ENCODE peak calls at places on chromosomes 13 and 19, in ten cellular contexts. P is tibial nerve; I is H1; N is astrocyte; B is left ventricle myocardium inferior; Y is prostate gland; L is CD8-positive, alpha-beta memory T cell; S is mesendoderm; V is SJCRH30; X is heart right ventricle. G is an unnamed sample. For H3K36me3, the result is how much of the 10 kb centered on the place peaks cover.

GRCh38 chr19:36685835-36686234 is 1.6 kb upstream of the ZNF567 start:
- DNase-seq in N (no peak), L (no peak), I (no peak), Y (no peak), V (no peak), P (no peak), S (no peak), X (no peak), B (no peak), G (no peak)

GRCh38 chr19:38451036-38451435 is 17.5 kb downstream of the RYR1 start:
- DNase-seq in V (no peak), X (no peak), L (no peak), I (no peak), S (no peak), P (no peak), Y (no peak), N (no peak), B (no peak), G (no peak)

GRCh38 chr19:45607071-45608029 is 5.3 kb upstream of the GPR4 start:
- DNase-seq in Y (peak), P (peak), B (peak), V (peak), N (peak), L (peak), S (peak), X (peak), I (peak), G (peak)

GRCh38 chr13:43804461-43805070 is 17.8 kb upstream of the ENOX1 start:
- DNase-seq in Y (peak), B (no peak), N (peak), X (peak), P (peak), L (no peak), S (peak), I (no peak), V (peak), G (peak)

GRCh38 chr19:46384396-46384795 is 29.0 kb downstream of the CCDC8 start:
- DNase-seq in Y (no peak), X (peak), N (no peak), S (no peak), P (no peak), V (no peak), I (no peak), L (no peak), B (peak), G (no peak)

GRCh38 chr19:43124360-43124759 is 41.9 kb upstream of the PSG2 start:
- DNase-seq in P (no peak), S (no peak), X (no peak), I (no peak), L (no peak), B (no peak), N (no peak), Y (no peak), V (no peak), G (no peak)

GRCh38 chr13:97116754-97117153 is 105.4 kb upstream of the MBNL2 start:
- DNase-seq in X (peak), B (no peak), N (peak), S (peak), L (no peak), Y (no peak), P (no peak), V (peak), I (no peak), G (no peak)

GRCh38 chr19:44344255-44344654 is 12.2 kb downstream of the ZNF112 start:
- DNase-seq in S (no peak), I (no peak), X (no peak), L (no peak), B (no peak), N (no peak), Y (no peak), V (no peak), P (no peak), G (no peak)

GRCh38 chr19:50679177-50680125 is 30.2 kb downstream of the C19orf81 start:
- DNase-seq in S (peak), L (peak), I (peak), V (peak), X (peak), P (peak), B (peak), N (peak), Y (peak), G (peak)

GRCh38 chr19:33809960-33810359 is 13.3 kb downstream of the KCTD15 start:
- DNase-seq in V (no peak), S (no peak), N (no peak), I (no peak), Y (no peak), X (no peak), P (no peak), B (no peak), L (no peak), G (no peak)

GRCh38 chr19:20103091-20103501 is 25.3 kb downstream of the ZNF90 start:
- DNase-seq in L (no peak), Y (no peak), B (no peak), S (peak), V (no peak), I (peak), X (no peak), P (no peak), N (no peak), G (no peak)

GRCh38 chr19:3977242-3978143 is 6.6 kb upstream of the DAPK3 start:
- DNase-seq in V (no peak), S (peak), P (no peak), I (peak), L (no peak), X (peak), Y (no peak), B (no peak), N (no peak), G (no peak)

DNA sequence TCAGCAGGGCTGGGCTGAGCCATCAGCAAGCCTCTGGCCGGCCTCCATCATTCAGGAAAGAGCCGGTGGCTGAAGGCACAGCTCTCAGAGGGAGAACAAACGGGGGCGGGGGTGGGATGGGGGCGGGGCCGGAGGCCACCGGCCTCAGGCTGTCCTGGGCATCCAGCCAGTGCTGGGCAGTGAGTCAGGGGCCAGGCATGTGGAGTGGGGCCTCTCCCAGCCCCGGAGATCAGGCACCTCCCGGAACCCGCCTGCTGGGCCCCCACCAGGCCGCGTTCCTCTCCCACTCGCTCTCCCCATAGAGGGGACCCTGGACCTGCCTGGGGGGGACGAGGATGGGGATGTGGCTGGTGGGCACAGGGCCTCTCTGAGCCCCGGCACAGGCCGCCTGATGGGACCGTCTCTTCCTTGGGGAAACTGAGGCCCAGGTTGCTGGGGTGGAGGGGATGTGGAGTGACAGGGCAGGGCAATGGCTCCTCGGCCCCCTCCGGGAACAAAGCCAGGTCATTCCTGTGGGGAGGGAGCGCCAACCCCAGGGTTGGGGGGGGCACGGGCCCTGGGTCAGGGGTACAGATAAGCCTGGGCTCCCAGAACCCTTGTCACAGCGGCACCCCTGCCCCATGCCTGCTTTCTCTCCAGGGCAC is 12.9 kb downstream of the SPC24 start:
- DNase-seq in I (no peak), L (no peak), V (peak), B (peak), Y (peak), N (peak), P (peak), S (peak), X (peak), G (peak)
- H3K36me3 ChIP-seq in I (under half), L (under half), V (under half), B (under half), Y (under half), N (under half), P (under half), S (under half), X (under half), G (under half)

GRCh38 chr13:46639033-46639981 is 86.3 kb downstream of the LRCH1 start:
- DNase-seq in X (no peak), L (no peak), P (no peak), I (no peak), B (no peak), N (peak), S (no peak), Y (no peak), V (peak), G (no peak)

GRCh38 chr13:46643165-46643777 is 90.3 kb downstream of the LRCH1 start:
- DNase-seq in L (no peak), Y (no peak), N (no peak), I (no peak), X (no peak), B (no peak), V (no peak), S (no peak), P (no peak), G (no peak)

GRCh38 chr13:46641274-46642081 is 88.5 kb downstream of the LRCH1 start:
- DNase-seq in P (no peak), X (peak), L (no peak), V (no peak), N (no peak), I (no peak), B (peak), Y (no peak), S (no peak), G (no peak)

GRCh38 chr13:46640843-46641242 is 87.9 kb downstream of the LRCH1 start:
- DNase-seq in L (no peak), I (no peak), V (no peak), X (no peak), P (no peak), Y (no peak), S (no peak), B (no peak), N (no peak), G (no peak)

GRCh38 chr13:46642254-46642653 is 89.3 kb downstream of the LRCH1 start:
- DNase-seq in P (no peak), S (no peak), I (no peak), X (no peak), Y (no peak), L (no peak), B (no peak), N (no peak), V (no peak), G (no peak)
- H3K27ac ChIP-seq in P (peak), S (no peak), I (no peak), X (peak), Y (no peak), L (no peak), B (peak), N (peak), V (no peak), G (no peak)

GRCh38 chr19:49492573-49493411 is 3.4 kb upstream of the RPS11 start:
- DNase-seq in N (no peak), Y (no peak), L (no peak), B (no peak), X (no peak), V (no peak), I (peak), S (no peak), P (no peak), G (no peak)
- H3K36me3 ChIP-seq in N (under half), Y (under half), L (under half), B (under half), X (under half), V (half or more), I (half or more), S (under half), P (half or more), G (half or more)

GRCh38 chr13:21434588-21434987 is 24.5 kb downstream of the ZDHHC20 start:
- DNase-seq in L (no peak), X (no peak), P (no peak), Y (no peak), B (no peak), N (no peak), V (no peak), S (no peak), I (no peak), G (no peak)

GRCh38 chr13:21435710-21436151 is 23.4 kb downstream of the ZDHHC20 start:
- DNase-seq in L (peak), V (no peak), I (no peak), B (peak), Y (peak), S (peak), N (peak), X (peak), P (peak), G (no peak)

GRCh38 chr13:21436582-21436981 is 22.5 kb downstream of the ZDHHC20 start:
- DNase-seq in I (no peak), X (no peak), B (no peak), N (no peak), P (no peak), L (no peak), S (no peak), Y (no peak), V (no peak), G (no peak)

GRCh38 chr13:21435231-21435630 is 23.9 kb downstream of the ZDHHC20 start:
- DNase-seq in Y (no peak), S (no peak), P (no peak), L (no peak), X (no peak), B (no peak), I (no peak), V (no peak), N (no peak), G (no peak)
- H3K27ac ChIP-seq in Y (no peak), S (no peak), P (peak), L (no peak), X (peak), B (peak), I (no peak), V (no peak), N (no peak), G (no peak)